ENCODE peak calls at places on chromosomes 11 and 22, in nine cellular contexts. J is HCT116; N is colonic mucosa; O is NK-92 treated with Interleukin-12 subunit alpha and Interleukin-12 subunit beta, amount 100 ng/mL, for 24 hours; T is anterior cingulate cortex; K is stimulated activated CD4-positive, alpha-beta T cell treated with anti-CD3 and anti-CD28 coated beads, Interleukin-12 subunit alpha, Interleukin-12 subunit beta, amount 100 ng/mL, for 4 hours; C is GM13977; V is NCI-H2227 treated with DMSO at 0.1 percent for 48 hours; E is Peyer's patch. I is an unnamed sample.

GRCh38 chr11:74086242-74086884 is 77.5 kb upstream of the UCP3 start:
- DNase-seq in K (no peak), J (no peak), T (no peak), O (no peak), N (no peak), E (no peak), V (no peak), C (no peak), I (no peak)

GRCh38 chr11:57791321-57792059 is 29.9 kb downstream of the CTNND1 start:
- DNase-seq in V (no peak), C (peak), O (no peak), K (no peak), E (no peak), N (no peak), T (no peak), J (no peak), I (no peak)

GRCh38 chr11:117201516-117201866 is 2.3 kb downstream of the TAGLN start:
- DNase-seq in K (no peak), O (no peak), J (no peak), N (no peak), E (no peak), T (no peak), V (no peak), C (no peak), I (no peak)

GRCh38 chr11:103257360-103257759 is 148.1 kb downstream of the DYNC2H1 start:
- DNase-seq in T (no peak), K (no peak), E (no peak), N (no peak), O (no peak), J (peak), V (peak), C (no peak), I (no peak)

GRCh38 chr11:84993386-84993785 is 633.8 kb downstream of the DLG2 start:
- DNase-seq in J (peak), C (no peak), N (peak), V (no peak), K (no peak), O (no peak), E (no peak), T (no peak), I (peak)

GRCh38 chr11:27011560-27012253 is 17.8 kb downstream of the FIBIN start:
- DNase-seq in V (no peak), E (no peak), N (no peak), K (no peak), O (no peak), C (no peak), T (no peak), J (no peak), I (no peak)

GRCh38 chr11:87421422-87421821 is 383.7 kb downstream of the TMEM135 start:
- DNase-seq in N (peak), V (peak), J (peak), T (no peak), C (peak), E (peak), K (no peak), O (no peak), I (peak)

GRCh38 chr11:60964801-60965200 is 6.7 kb upstream of the CD6 start:
- DNase-seq in E (peak), T (no peak), C (no peak), V (no peak), J (no peak), O (no peak), N (no peak), K (no peak), I (no peak)

GRCh38 chr22:44566911-44567310 is 68.9 kb upstream of the RTL6 start:
- DNase-seq in C (no peak), T (no peak), K (no peak), J (no peak), E (peak), O (no peak), N (no peak), V (no peak), I (no peak)

GRCh38 chr11:43942651-43943356 is 367 bp downstream of the C11orf96 start:
- DNase-seq in V (peak), E (peak), N (no peak), J (no peak), T (no peak), O (no peak), C (peak), K (no peak), I (no peak)

GRCh38 chr11:115523727-115524399 is 19.6 kb upstream of the CADM1 start:
- DNase-seq in O (no peak), J (no peak), E (no peak), V (no peak), T (no peak), K (no peak), N (no peak), C (no peak), I (no peak)

GRCh38 chr22:50157976-50158375 is 12.6 kb upstream of the PANX2 start:
- DNase-seq in N (peak), E (peak), T (no peak), O (no peak), V (no peak), J (no peak), C (no peak), K (no peak), I (no peak)

GRCh38 chr11:130525307-130525706 is 76.9 kb downstream of the ADAMTS15 start:
- DNase-seq in J (no peak), O (no peak), C (no peak), V (no peak), K (no peak), N (no peak), E (no peak), T (no peak), I (no peak)

GRCh38 chr11:123653405-123653996 is 923 bp downstream of the SCN3B start:
- DNase-seq in T (no peak), O (no peak), V (no peak), E (no peak), C (no peak), J (no peak), N (no peak), K (no peak), I (no peak)

GRCh38 chr22:49879871-49880270 is 26.2 kb downstream of the ZBED4 start:
- DNase-seq in J (no peak), E (no peak), V (no peak), T (no peak), O (no peak), C (no peak), N (no peak), K (no peak), I (no peak)

GRCh38 chr11:33273656-33274055 is 16.5 kb downstream of the HIPK3 start:
- DNase-seq in K (no peak), V (no peak), O (no peak), E (no peak), T (no peak), C (no peak), N (no peak), J (no peak), I (no peak)

GRCh38 chr11:66491315-66491935 is 11.2 kb downstream of the DPP3 start:
- DNase-seq in O (no peak), T (no peak), N (no peak), C (no peak), K (no peak), J (no peak), E (no peak), V (no peak), I (no peak)

GRCh38 chr11:123129920-123130319 is 65.1 kb downstream of the CLMP start:
- DNase-seq in T (no peak), C (no peak), V (no peak), E (no peak), J (no peak), K (no peak), N (no peak), O (no peak), I (no peak)

GRCh38 chr11:71112454-71112853 is 139.9 kb downstream of the SHANK2 start:
- DNase-seq in C (no peak), O (no peak), V (no peak), E (no peak), J (no peak), K (no peak), N (no peak), T (no peak), I (no peak)

GRCh38 chr11:132047167-132047566 is 676.8 kb downstream of the NTM start:
- DNase-seq in V (no peak), N (no peak), O (no peak), K (no peak), T (no peak), C (no peak), J (no peak), E (no peak), I (no peak)

GRCh38 chr11:33734441-33735165 is 1.6 kb downstream of the CD59 start:
- DNase-seq in C (no peak), K (no peak), O (no peak), T (no peak), E (no peak), N (peak), V (no peak), J (no peak), I (no peak)

GRCh38 chr11:47593934-47594855 is at the start of gene C1QTNF4:
- DNase-seq in O (no peak), V (no peak), N (no peak), C (no peak), T (no peak), E (no peak), K (no peak), J (no peak), I (no peak)

GRCh38 chr22:19149962-19150361 is at the start of gene GSC2:
- DNase-seq in N (no peak), J (no peak), T (no peak), C (no peak), V (no peak), O (no peak), E (no peak), K (no peak), I (no peak)

GRCh38 chr11:20672575-20672974 is 3.2 kb downstream of the NELL1 start:
- DNase-seq in K (no peak), T (no peak), C (no peak), O (no peak), N (no peak), J (peak), E (no peak), V (peak), I (peak)

I was measured in GM12865.